ENCODE peak calls at places on chromosomes 12 and 14, in five cellular contexts. U is MCF 10A, C is GM12865, R is activated B cell treated with CpG ODN at 0.5 μM for 24 hours, Z is pancreas. H is an unnamed sample.

GRCh38 chr14:52189330-52189729 is 78.2 kb upstream of the PTGDR start:
- DNase-seq in U (no peak), C (no peak), R (no peak), Z (no peak), H (no peak)

GRCh38 chr12:96719671-96720362 is 187.2 kb upstream of the NEDD1 start:
- DNase-seq in U (peak; percentile 31), C (peak; percentile 66), R (no peak), Z (peak; percentile 20), H (no peak)

GRCh38 chr14:99391671-99392070 is 89.0 kb downstream of the SETD3 start:
- DNase-seq in U (no peak), C (no peak), R (no peak), Z (no peak), H (no peak)

GRCh38 chr12:48788852-48789775 is at the start of gene ADCY6:
- DNase-seq in U (peak; percentile 68), C (no peak), R (no peak), Z (peak; percentile 89), H (no peak)

GRCh38 chr14:24438198-24439095 is 4.1 kb downstream of the SDR39U1 start:
- DNase-seq in U (no peak), C (no peak), R (no peak), Z (no peak), H (no peak)

GRCh38 chr14:32940066-32940651 is 1.5 kb downstream of the NPAS3 start:
- DNase-seq in U (no peak), C (no peak), R (no peak), Z (no peak), H (no peak)

GRCh38 chr14:71290960-71291466 is 383.8 kb downstream of the PCNX1 start:
- DNase-seq in U (peak; percentile 53), C (peak; percentile 77), R (no peak), Z (no peak), H (no peak)

GRCh38 chr12:48276621-48277020 is 73.5 kb upstream of the OR10AD1 start:
- DNase-seq in U (no peak), C (no peak), R (no peak), Z (no peak), H (no peak)

GRCh38 chr12:67645571-67645970 is 3.0 kb upstream of the DYRK2 start:
- DNase-seq in U (peak; percentile 62), C (no peak), R (no peak), Z (no peak), H (no peak)

GRCh38 chr12:117044790-117045174 is 54.4 kb downstream of the TESC start:
- DNase-seq in U (no peak), C (no peak), R (no peak), Z (no peak), H (no peak)

GRCh38 chr12:117046861-117047530 is 52.2 kb downstream of the TESC start:
- DNase-seq in U (no peak), C (no peak), R (no peak), Z (no peak), H (no peak)

GRCh38 chr12:117045175-117045997 is 53.8 kb downstream of the TESC start:
- DNase-seq in U (no peak), C (no peak), R (no peak), Z (no peak), H (no peak)

GRCh38 chr12:117046425-117046824 is 52.8 kb downstream of the TESC start:
- DNase-seq in U (no peak), C (no peak), R (no peak), Z (no peak), H (no peak)

DNA sequence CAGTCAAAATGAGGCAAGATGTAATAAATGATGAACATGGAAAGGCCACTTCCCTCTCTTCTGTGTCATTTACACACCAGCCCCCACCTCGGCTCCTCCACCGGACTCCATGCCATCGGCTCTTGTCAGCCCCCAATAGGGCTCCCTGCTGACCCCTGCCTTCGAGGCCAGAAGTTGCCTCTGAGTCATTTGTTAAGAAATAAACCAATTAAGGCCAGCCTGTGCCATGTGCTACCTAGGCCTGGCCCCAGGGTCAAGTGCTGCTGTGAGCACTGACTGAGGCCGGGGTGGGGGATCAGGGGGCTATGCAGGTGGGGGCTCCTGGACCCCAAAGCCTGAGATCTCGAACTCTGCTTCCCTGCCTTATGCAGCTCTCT is 53.2 kb downstream of the TESC start:
- DNase-seq in U (no peak), C (no peak), R (no peak), Z (no peak), H (no peak)
- TF ChIP-seq CTCF in U (no peak), C (no peak), R (no peak), Z (no peak), H (no peak)

GRCh38 chr12:132572106-132572505 is 38.3 kb downstream of the LRCOL1 start:
- DNase-seq in U (no peak), C (no peak), R (no peak), Z (no peak), H (no peak)
- TF ChIP-seq CTCF in U (no peak), C (no peak), R (no peak), Z (no peak), H (no peak)

GRCh38 chr14:50311974-50312733 is at the start of the genes DMAC2L and L2HGDH:
- DNase-seq in U (peak; percentile 97), C (peak; percentile 97), R (peak; percentile 91), Z (peak; percentile 93), H (peak; percentile 89)
- TF ChIP-seq CTCF in U (no peak), C (no peak), R (no peak), Z (peak; percentile 39), H (no peak)

DNA sequence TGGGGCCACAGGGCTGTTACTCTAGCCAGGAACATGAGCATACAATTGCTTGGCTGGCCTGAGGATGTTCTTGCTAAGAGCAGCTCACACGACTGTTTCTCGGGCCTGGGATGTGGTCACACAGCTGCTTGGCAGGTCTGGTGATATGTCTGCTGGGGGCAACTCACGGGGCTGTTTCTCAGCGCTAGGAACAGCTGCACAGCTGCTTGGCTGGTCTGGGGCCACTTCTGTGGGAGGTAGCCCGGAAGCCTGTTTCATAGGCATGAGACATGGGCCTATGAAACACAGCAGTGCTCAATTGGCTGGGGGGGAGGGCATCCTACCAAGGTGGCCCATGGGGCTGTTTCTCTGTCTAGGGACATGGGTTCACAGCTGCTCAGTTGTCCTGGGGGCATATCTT is 73.4 kb upstream of the DDHD1 start:
- DNase-seq in U (no peak), C (peak; percentile 33), R (no peak), Z (no peak), H (no peak)
- TF ChIP-seq CTCF in U (no peak), C (no peak), R (no peak), Z (no peak), H (no peak)

GRCh38 chr14:37197421-37198272 is at the start of gene MIPOL1:
- DNase-seq in U (peak; percentile 85), C (no peak), R (no peak), Z (peak; percentile 79), H (no peak)
- TF ChIP-seq CTCF in U (no peak), C (no peak), R (no peak), Z (no peak), H (no peak)

GRCh38 chr12:72570601-72571000 is 298.4 kb downstream of the TRHDE start:
- DNase-seq in U (no peak), C (peak; percentile 14), R (no peak), Z (no peak), H (no peak)
- TF ChIP-seq CTCF in U (peak; percentile 21), C (peak; percentile 33), R (no peak), Z (no peak), H (no peak)

GRCh38 chr14:89014570-89014847 is 190.1 kb downstream of the TTC8 start:
- DNase-seq in U (no peak), C (no peak), R (no peak), Z (no peak), H (no peak)

GRCh38 chr14:89013698-89014569 is 189.5 kb downstream of the TTC8 start:
- DNase-seq in U (no peak), C (no peak), R (no peak), Z (no peak), H (no peak)

GRCh38 chr14:89012272-89013097 is 188.0 kb downstream of the TTC8 start:
- DNase-seq in U (no peak), C (no peak), R (no peak), Z (no peak), H (no peak)

GRCh38 chr14:89011727-89012271 is 187.3 kb downstream of the TTC8 start:
- DNase-seq in U (no peak), C (no peak), R (no peak), Z (no peak), H (no peak)

DNA sequence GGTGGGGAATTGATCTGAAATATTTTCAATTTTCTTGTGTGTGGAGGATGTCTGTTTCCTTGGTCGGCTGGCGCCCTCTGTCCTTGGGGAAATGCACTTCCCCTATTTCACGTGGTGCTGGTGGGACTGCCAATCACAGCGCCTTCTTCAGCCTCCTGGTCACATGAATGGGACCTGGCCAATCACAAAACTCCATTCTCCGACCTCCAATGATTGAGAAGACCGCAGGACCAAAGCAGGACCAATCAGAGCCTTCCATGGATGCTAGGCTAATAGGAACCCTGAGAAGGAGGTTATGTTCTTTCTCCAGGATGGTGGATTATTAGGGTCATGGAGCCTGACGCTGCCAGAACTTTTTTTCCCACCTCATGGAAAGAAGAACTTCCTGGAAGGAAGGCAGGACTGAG is 188.7 kb downstream of the TTC8 start:
- DNase-seq in U (peak; percentile 33), C (peak; percentile 32), R (no peak), Z (peak; percentile 77), H (no peak)
- TF ChIP-seq CTCF in U (no peak), C (no peak), R (no peak), Z (no peak), H (no peak)

DNA sequence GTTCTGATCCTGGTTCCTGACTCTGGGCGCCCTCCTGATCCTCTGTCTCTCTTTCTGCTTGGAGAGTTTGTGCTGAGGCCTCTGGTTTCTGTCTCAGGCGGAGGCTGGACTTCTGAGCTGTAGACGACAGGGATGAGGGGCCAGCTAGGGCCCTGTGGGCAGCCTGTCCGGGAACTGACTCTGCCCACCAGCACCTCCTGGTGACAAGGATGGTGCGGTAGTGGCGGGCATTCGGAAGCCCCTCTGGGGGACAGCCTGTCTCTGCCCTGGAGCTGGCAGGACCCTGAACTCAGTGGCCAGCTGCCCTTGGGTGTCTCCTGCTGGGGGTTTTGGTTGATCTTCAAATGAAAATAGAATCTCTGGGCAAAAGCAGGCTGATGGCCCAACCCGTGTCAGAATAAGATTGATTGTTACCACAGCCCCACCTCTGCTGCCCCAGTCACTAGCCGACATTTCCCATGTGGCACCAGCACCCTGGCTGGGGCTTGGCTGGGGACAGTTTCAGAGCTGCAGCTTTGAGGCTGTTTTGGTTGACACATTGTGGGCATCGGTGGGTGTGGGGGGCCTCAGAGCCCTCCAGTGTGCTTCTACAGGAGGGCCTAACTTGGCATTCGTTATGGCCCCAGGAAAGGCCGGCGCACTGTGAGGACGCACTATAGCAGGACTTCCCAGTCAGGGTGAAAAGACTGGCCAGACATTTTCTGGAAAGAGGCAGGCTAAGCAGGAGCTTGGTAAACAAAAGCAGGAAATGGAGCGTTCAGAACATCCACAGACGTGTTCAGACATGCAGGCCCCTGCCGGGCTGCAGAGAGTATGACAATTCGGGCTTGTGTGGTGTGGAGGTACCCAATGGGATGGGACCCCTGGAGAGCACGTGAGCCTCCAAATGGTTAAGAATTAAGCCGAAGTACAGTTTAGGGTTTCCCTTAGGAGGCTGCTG is 16.1 kb downstream of the KRT80 start:
- DNase-seq in U (peak; percentile 95), C (peak; percentile 40), R (no peak), Z (no peak), H (no peak)
- TF ChIP-seq CTCF in U (peak; percentile 36), C (no peak), R (no peak), Z (no peak), H (no peak)